ENCODE peak calls at places on chromosomes 6 and 20, in five cellular contexts. R, T, V, N and P are unnamed samples.

GRCh38 chr6:165678429-165678828 is 15.4 kb upstream of the PDE10A start:
- DNase-seq in T (no peak), N (no peak), V (no peak), R (no peak), P (no peak)

GRCh38 chr20:5859611-5860010 is 90.7 kb downstream of the TRMT6 start:
- DNase-seq in R (no peak), T (no peak), V (no peak), N (no peak), P (no peak)

GRCh38 chr6:108581237-108581931 is 20.7 kb downstream of the FOXO3 start:
- DNase-seq in V (no peak), N (no peak), T (no peak), R (no peak), P (no peak)

GRCh38 chr6:10248378-10248843 is 166.5 kb downstream of the TFAP2A start:
- DNase-seq in N (peak), V (no peak), T (no peak), R (no peak), P (no peak)

GRCh38 chr6:113731528-113731927 is 125.6 kb upstream of the MARCKS start:
- DNase-seq in T (no peak), N (no peak), R (no peak), V (no peak), P (no peak)

GRCh38 chr6:110826236-110827129 is 11.2 kb upstream of the CDK19 start:
- DNase-seq in N (no peak), T (no peak), R (no peak), V (no peak), P (no peak)

GRCh38 chr6:130381459-130382380 is 15.9 kb downstream of the TMEM200A start:
- DNase-seq in T (no peak), V (no peak), R (no peak), N (no peak), P (no peak)

GRCh38 chr20:48051810-48052491 is 266.7 kb upstream of the SULF2 start:
- DNase-seq in V (no peak), R (no peak), T (no peak), N (peak), P (no peak)

GRCh38 chr6:88910922-88911778 is 52.3 kb downstream of the RNGTT start:
- DNase-seq in R (no peak), T (no peak), N (no peak), V (no peak), P (no peak)

GRCh38 chr6:40997256-40997957 is 41.6 kb downstream of the UNC5CL start:
- DNase-seq in N (peak), R (no peak), V (no peak), T (no peak), P (peak)

GRCh38 chr20:42484790-42485365 is 704.8 kb downstream of the PTPRT start:
- DNase-seq in N (no peak), R (no peak), T (no peak), V (no peak), P (no peak)

GRCh38 chr6:23016701-23017100 is 447.3 kb downstream of the HDGFL1 start:
- DNase-seq in T (no peak), R (no peak), N (no peak), V (no peak), P (no peak)

DNA sequence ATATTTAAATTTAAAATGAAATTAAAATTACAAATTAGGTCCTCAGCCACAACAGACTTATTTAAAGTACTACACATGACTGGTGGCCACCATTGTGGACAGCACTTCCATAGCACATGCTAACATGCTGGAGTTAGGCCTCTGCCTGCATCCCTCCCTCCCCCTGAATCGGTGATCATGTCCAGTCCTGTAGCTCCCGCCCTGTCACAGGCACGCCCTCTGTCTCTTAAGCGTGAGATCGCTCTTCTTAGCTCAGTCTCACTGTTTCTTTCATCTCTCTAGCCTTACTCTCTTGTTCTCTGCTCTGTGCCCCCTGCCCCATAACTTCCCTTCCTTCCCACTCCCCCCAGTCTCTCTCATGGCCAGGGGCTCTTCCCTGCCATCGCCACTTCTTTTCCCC is 28.9 kb downstream of the ELMO2 start:
- DNase-seq in V (no peak), T (no peak), N (no peak), R (no peak), P (no peak)
- TF ChIP-seq CTCF in V (no peak), T (no peak), N (no peak), R (no peak), P (no peak)

GRCh38 chr6:72218125-72218524 is 331.8 kb downstream of the RIMS1 start:
- DNase-seq in N (no peak), T (peak), V (no peak), R (no peak), P (peak)
- TF ChIP-seq CTCF in N (peak), T (peak), V (no peak), R (no peak), P (peak)

GRCh38 chr6:50056242-50056641 is 6.5 kb upstream of the DEFB112 start:
- DNase-seq in T (no peak), R (no peak), N (no peak), V (no peak), P (no peak)

GRCh38 chr6:50062051-50062450 is 12.3 kb upstream of the DEFB112 start:
- DNase-seq in V (no peak), N (no peak), T (peak), R (no peak), P (peak)
- TF ChIP-seq CTCF in V (no peak), N (peak), T (peak), R (no peak), P (peak)

GRCh38 chr6:11891547-11891946 is 112.9 kb upstream of the ADTRP start:
- DNase-seq in V (no peak), T (no peak), R (no peak), N (no peak), P (no peak)
- TF ChIP-seq CTCF in V (no peak), T (no peak), R (no peak), N (no peak), P (no peak)

DNA sequence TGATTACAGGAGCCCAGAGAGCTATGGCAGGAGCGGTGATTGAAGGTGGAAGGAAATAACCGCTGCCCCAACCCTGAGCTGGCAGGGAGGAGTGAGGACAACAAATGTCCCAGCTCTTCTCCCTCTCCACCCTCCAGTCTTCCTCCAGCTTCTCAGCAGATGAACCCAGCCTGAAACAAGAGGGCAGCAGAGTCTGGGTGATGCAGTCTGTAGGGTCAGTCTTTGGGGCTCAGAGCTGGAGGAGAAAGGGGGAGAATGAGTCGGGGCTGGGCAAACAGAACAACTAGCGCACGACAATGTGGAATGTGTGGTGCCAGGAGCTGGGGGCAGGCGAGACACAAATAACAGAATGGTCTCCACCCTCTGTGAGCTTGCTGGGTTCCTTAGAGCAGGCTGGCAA is 4.5 kb upstream of the GUCA1A start:
- DNase-seq in V (no peak), N (no peak), R (no peak), T (no peak), P (no peak)
- TF ChIP-seq CTCF in V (no peak), N (peak), R (no peak), T (no peak), P (no peak)

DNA sequence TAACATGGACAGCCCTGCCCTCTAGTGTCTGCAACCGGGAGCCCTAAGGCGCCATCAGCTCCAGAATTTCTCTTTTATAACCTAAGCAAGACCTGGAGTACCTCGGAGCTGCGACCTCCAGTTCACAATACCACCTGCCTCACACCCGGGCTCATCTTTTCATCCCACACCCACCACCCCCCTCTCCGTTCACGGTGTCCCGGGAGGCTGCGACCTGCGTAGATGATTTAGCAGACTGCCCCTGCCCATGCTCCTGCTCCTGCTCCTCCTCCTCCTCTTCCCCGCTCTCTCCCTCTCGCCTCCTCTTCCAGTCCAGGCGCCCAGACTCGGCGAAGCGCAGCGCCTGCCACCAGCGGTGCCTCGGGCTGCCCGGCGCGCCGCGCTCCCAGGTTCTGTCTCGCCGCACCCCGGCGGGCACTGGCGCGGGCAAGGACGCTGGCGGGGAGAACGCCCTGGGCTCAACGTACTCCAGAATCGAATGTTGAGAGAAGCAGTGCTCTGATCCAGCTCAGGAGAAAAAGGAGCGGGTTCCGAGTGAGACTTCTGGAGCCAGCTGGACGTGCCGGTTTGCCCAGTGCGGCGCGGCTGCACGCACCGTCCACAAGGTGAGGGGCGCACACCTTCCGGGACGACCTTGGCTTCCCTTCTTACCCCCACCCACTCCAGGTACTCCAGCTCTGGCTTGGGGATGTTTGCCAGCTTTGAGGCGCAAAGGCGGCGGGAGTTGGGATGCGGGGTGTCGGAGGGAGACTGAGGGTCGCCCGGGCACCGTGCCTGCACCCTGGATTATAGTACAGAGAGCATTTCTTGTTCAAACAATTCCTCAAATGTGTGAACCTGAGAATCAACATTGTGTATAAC is at the start of gene HTR1E:
- DNase-seq in V (no peak), T (peak), R (peak), N (no peak), P (peak)
- TF ChIP-seq CTCF in V (no peak), T (peak), R (peak), N (peak), P (no peak)

DNA sequence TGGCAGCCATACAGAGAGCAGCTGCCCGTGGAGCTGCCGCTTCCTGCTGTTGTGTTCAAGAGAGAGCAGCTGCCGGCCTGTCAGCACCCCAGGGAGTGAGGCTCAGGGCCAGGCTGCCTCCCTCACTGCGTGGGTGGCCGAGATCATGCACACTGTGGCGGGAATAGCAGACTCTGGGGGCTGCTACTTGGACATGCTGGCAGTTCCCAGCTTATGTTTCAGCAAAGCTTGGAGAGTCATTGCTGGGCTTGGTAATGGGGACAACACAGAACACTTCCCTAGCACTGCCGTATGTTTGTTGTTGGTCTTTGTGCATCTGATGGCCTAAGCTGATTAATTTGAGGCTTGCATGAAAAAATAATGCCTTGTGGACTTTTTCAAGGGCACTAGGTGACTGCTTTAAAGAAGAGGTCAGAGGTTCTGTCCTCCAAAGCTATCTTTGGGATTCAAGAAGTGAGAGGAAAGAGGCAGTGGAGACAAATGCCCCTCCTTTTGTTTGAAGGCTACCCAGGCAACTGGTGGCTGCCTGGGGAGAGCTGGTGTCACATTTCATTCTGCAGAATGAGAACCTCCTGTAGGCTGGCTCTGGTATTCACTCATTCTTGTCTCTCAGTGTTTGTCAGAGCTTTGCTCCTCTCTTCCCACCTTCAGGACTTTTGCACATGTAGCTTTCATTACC is 18.8 kb downstream of the MRAP2 start:
- DNase-seq in V (no peak), N (no peak), R (peak), T (peak), P (peak)
- TF ChIP-seq CTCF in V (no peak), N (peak), R (no peak), T (no peak), P (no peak)

DNA sequence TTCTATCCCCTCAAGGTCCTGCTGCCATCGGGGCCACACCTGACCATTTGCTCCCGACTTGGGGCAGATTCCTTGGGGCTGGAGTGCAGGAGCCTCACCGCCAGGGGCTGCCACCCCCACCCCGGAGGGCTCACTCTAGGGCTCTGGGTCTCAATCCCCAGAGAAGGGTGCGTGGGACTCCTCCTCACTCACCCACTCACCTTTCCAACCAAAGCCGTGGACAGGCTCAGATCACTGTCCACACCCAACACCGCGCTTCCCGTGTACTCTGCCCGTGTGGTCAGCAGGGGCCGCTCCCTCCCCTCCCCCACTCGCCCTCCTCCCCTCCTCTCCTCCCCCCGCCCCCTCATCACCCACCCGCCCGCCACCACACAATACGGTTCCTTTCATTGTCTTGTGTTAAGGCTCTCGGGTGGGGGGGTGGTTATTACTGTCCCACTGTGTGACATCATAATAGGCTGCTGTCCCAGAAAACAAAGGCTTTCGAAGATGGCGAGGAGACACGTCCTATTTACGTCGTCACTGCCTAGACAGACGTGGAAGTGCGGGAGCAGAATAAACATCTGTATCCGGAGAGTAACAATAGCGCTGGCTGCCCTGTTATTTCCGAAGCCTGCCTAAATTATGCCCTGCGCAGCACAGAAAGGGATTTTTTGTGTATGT is 85.8 kb downstream of the YTHDF1 start:
- DNase-seq in V (no peak), N (no peak), T (peak), R (peak), P (no peak)
- TF ChIP-seq CTCF in V (no peak), N (no peak), T (no peak), R (no peak), P (no peak)

DNA sequence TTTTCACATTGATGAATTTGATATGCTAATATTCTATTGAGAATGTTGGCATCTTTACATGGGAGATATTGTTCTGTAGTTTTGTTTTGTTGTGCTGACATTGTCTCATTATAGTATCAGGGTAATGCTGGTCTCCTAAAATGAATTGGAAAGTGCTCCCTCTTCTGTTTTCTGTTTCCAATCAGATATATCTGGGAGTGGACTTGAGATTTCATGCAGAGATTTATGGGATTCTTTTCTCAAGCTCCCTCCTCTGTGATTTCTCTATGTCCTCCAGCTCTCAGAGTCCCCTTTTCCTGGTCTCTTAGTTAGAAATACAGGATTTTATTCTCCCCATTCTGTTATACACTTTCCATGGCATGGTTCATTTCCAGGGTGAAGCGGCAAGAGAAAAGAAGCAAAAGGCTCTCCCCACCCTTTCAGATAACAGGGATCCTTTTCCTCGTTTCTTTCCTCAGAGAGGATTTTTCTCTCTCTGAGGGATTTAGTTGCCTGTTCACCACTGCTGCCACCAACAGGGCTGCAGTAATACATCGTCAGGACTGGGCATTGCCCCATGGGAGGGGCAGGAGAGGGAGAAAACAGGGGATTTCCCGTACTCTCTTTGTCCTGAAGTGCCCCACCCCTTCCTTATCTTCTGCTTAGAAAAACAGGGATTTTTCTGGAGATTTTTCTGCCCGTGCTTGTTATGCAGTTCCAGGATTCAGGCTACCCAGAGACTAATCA is 59.3 kb upstream of the STMND1 start:
- DNase-seq in V (no peak), R (no peak), T (peak), N (no peak), P (peak)
- TF ChIP-seq CTCF in V (no peak), R (no peak), T (no peak), N (peak), P (no peak)